ENCODE peak calls at places on chromosome 20, in four cellular contexts. One of them, this sample, is unnamed.

GRCh38 chr20:7742479-7742878 is 197.8 kb downstream of the HAO1 start:
- DNase-seq in cardiac muscle cell: peak
- DNase-seq in breast epithelium: no peak
- DNase-seq in brain microvascular endothelial cell: peak
- DNase-seq in this sample: peak

GRCh38 chr20:35615667-35616464 is at the start of gene SPAG4:
- DNase-seq in cardiac muscle cell: peak
- DNase-seq in breast epithelium: peak
- DNase-seq in brain microvascular endothelial cell: peak
- DNase-seq in this sample: peak

GRCh38 chr20:22563062-22563965 is 21.1 kb downstream of the FOXA2 start:
- DNase-seq in cardiac muscle cell: no peak
- DNase-seq in breast epithelium: no peak
- DNase-seq in brain microvascular endothelial cell: no peak
- DNase-seq in this sample: no peak

GRCh38 chr20:52768649-52769048 is 203.5 kb upstream of the TSHZ2 start:
- DNase-seq in cardiac muscle cell: no peak
- DNase-seq in breast epithelium: no peak
- DNase-seq in brain microvascular endothelial cell: no peak
- DNase-seq in this sample: no peak

GRCh38 chr20:24703284-24703610 is 233.8 kb downstream of the SYNDIG1 start:
- DNase-seq in cardiac muscle cell: no peak
- DNase-seq in breast epithelium: no peak
- DNase-seq in brain microvascular endothelial cell: no peak
- DNase-seq in this sample: no peak

GRCh38 chr20:38633577-38634093 is 32.0 kb downstream of the ARHGAP40 start:
- DNase-seq in cardiac muscle cell: peak
- DNase-seq in breast epithelium: no peak
- DNase-seq in brain microvascular endothelial cell: peak
- DNase-seq in this sample: no peak

GRCh38 chr20:62632575-62632974 is 9.7 kb upstream of the SLCO4A1 start:
- DNase-seq in cardiac muscle cell: no peak
- DNase-seq in breast epithelium: no peak
- DNase-seq in brain microvascular endothelial cell: no peak
- DNase-seq in this sample: no peak

GRCh38 chr20:41141153-41141815 is 3.9 kb downstream of the PLCG1 start:
- DNase-seq in cardiac muscle cell: peak
- DNase-seq in breast epithelium: no peak
- DNase-seq in brain microvascular endothelial cell: peak
- DNase-seq in this sample: no peak

GRCh38 chr20:50571466-50571865 is 61.3 kb downstream of the PTPN1 start:
- DNase-seq in cardiac muscle cell: no peak
- DNase-seq in breast epithelium: no peak
- DNase-seq in brain microvascular endothelial cell: no peak
- DNase-seq in this sample: no peak

GRCh38 chr20:41218466-41218865 is 81.1 kb downstream of the PLCG1 start:
- DNase-seq in cardiac muscle cell: peak
- DNase-seq in breast epithelium: no peak
- DNase-seq in brain microvascular endothelial cell: peak
- DNase-seq in this sample: peak

GRCh38 chr20:43532416-43533055 is 25.0 kb downstream of the L3MBTL1 start:
- DNase-seq in cardiac muscle cell: no peak
- DNase-seq in breast epithelium: no peak
- DNase-seq in brain microvascular endothelial cell: no peak
- DNase-seq in this sample: no peak

GRCh38 chr20:32445539-32446273 is 87.6 kb downstream of the ASXL1 start:
- DNase-seq in cardiac muscle cell: no peak
- DNase-seq in breast epithelium: no peak
- DNase-seq in brain microvascular endothelial cell: no peak
- DNase-seq in this sample: no peak

GRCh38 chr20:21100590-21101452 is 5.3 kb downstream of the LINC00237 start:
- DNase-seq in cardiac muscle cell: peak
- DNase-seq in breast epithelium: no peak
- DNase-seq in brain microvascular endothelial cell: no peak
- DNase-seq in this sample: no peak
- H3K4me3 ChIP-seq in cardiac muscle cell: peak
- H3K4me3 ChIP-seq in breast epithelium: peak
- H3K4me3 ChIP-seq in brain microvascular endothelial cell: no peak
- H3K4me3 ChIP-seq in this sample: peak

DNA sequence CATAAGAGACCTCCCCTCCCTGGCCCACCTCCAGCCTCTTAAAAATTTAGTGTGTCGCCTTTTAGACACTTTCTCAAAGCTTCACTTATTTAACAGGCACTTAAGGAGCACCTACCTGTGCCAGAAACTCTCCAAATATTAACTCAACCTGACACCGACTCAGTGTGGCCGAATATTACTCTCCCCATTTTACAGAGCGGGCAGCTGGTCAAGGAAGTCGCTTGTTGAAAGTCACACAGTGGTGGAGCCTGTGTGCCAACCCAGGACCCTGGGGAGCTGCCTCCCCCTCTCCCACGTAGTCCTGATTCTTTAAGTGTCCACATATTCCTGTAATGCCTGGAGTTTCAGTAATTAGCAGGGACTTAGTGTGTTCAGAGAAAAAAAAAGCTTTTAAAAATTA is 1.0 kb upstream of the PMEPA1 start:
- DNase-seq in cardiac muscle cell: no peak
- DNase-seq in breast epithelium: no peak
- DNase-seq in brain microvascular endothelial cell: no peak
- DNase-seq in this sample: no peak
- H3K4me3 ChIP-seq in cardiac muscle cell: peak
- H3K4me3 ChIP-seq in breast epithelium: peak
- H3K4me3 ChIP-seq in brain microvascular endothelial cell: peak
- H3K4me3 ChIP-seq in this sample: peak

DNA sequence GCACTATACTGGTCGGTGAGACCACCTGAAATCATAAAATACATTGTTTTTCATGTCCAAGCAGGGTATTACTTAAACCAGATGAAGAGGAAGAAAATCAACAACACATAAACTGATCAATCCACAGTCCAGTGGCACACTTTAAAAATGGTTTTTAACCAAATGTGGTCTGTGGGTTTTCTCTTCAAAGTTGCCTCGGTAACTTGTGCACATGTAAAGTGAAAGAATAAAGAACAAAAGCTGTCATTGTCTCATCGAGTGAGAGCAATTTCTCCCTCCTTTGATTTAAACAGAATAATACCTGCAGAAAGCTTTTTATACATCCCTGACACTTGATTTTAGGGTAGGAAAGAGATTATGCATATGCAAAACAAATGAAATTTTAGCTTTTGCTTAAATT is 3.7 kb downstream of the FLRT3 start:
- DNase-seq in cardiac muscle cell: no peak
- DNase-seq in breast epithelium: no peak
- DNase-seq in brain microvascular endothelial cell: no peak
- DNase-seq in this sample: no peak
- H3K4me3 ChIP-seq in cardiac muscle cell: peak
- H3K4me3 ChIP-seq in breast epithelium: no peak
- H3K4me3 ChIP-seq in brain microvascular endothelial cell: no peak
- H3K4me3 ChIP-seq in this sample: peak

GRCh38 chr20:4150095-4150492 is 134.7 kb upstream of the RNF24 start:
- DNase-seq in cardiac muscle cell: peak
- DNase-seq in breast epithelium: peak
- DNase-seq in brain microvascular endothelial cell: peak
- DNase-seq in this sample: no peak
- H3K4me3 ChIP-seq in cardiac muscle cell: peak
- H3K4me3 ChIP-seq in breast epithelium: peak
- H3K4me3 ChIP-seq in brain microvascular endothelial cell: peak
- H3K4me3 ChIP-seq in this sample: peak

GRCh38 chr20:297098-297924 is at the start of gene ZCCHC3:
- DNase-seq in cardiac muscle cell: peak
- DNase-seq in breast epithelium: peak
- DNase-seq in brain microvascular endothelial cell: peak
- DNase-seq in this sample: peak

GRCh38 chr20:298755-299391 is 1.5 kb downstream of the ZCCHC3 start:
- DNase-seq in cardiac muscle cell: no peak
- DNase-seq in breast epithelium: no peak
- DNase-seq in brain microvascular endothelial cell: no peak
- DNase-seq in this sample: no peak

GRCh38 chr20:297925-298754 is 770 bp downstream of the ZCCHC3 start:
- DNase-seq in cardiac muscle cell: peak
- DNase-seq in breast epithelium: peak
- DNase-seq in brain microvascular endothelial cell: peak
- DNase-seq in this sample: no peak

GRCh38 chr20:301886-302848 is 4.8 kb downstream of the ZCCHC3 start:
- DNase-seq in cardiac muscle cell: no peak
- DNase-seq in breast epithelium: no peak
- DNase-seq in brain microvascular endothelial cell: no peak
- DNase-seq in this sample: no peak

GRCh38 chr20:300345-300744 is 3.0 kb downstream of the ZCCHC3 start:
- DNase-seq in cardiac muscle cell: peak
- DNase-seq in breast epithelium: no peak
- DNase-seq in brain microvascular endothelial cell: no peak
- DNase-seq in this sample: no peak
- H3K4me3 ChIP-seq in cardiac muscle cell: peak
- H3K4me3 ChIP-seq in breast epithelium: no peak
- H3K4me3 ChIP-seq in brain microvascular endothelial cell: peak
- H3K4me3 ChIP-seq in this sample: peak

GRCh38 chr20:3751284-3751663 is 16.3 kb downstream of the ADISSP start:
- DNase-seq in cardiac muscle cell: no peak
- DNase-seq in breast epithelium: no peak
- DNase-seq in brain microvascular endothelial cell: no peak
- DNase-seq in this sample: no peak
- H3K4me3 ChIP-seq in cardiac muscle cell: peak
- H3K4me3 ChIP-seq in breast epithelium: no peak
- H3K4me3 ChIP-seq in brain microvascular endothelial cell: no peak
- H3K4me3 ChIP-seq in this sample: no peak